ENCODE peak calls at places on chromosomes 1 and 21, in nine cellular contexts. B is lower leg skin, E is GM12891, N is breast epithelium, W is suprapubic skin, C is uterus, V is prostate gland, K is stomach, U is K562. O is an unnamed sample.

GRCh38 chr1:214983126-214983869 is 99.2 kb upstream of the KCNK2 start:
- DNase-seq in W (no peak), N (no peak), E (no peak), C (no peak), B (no peak), K (no peak), V (no peak), U (no peak), O (no peak)

GRCh38 chr1:193537266-193538003 is 351.0 kb upstream of the B3GALT2 start:
- DNase-seq in V (no peak), B (no peak), N (no peak), W (no peak), U (no peak), K (no peak), C (no peak), E (peak; percentile 1), O (no peak)

GRCh38 chr1:67898033-67898726 is 64.9 kb upstream of the GNG12 start:
- DNase-seq in V (no peak), E (no peak), K (no peak), C (no peak), B (no peak), U (no peak), W (no peak), N (no peak), O (no peak)

GRCh38 chr1:23562138-23562819 is 3.0 kb upstream of the ID3 start:
- DNase-seq in B (peak; percentile 91), N (peak; percentile 91), V (peak; percentile 96), C (peak; percentile 92), U (peak; percentile 97), K (peak; percentile 93), W (peak; percentile 98), E (no peak), O (peak; percentile 81)

GRCh38 chr1:60573726-60574409 is 500.3 kb upstream of the C1orf87 start:
- DNase-seq in B (no peak), V (no peak), C (no peak), E (no peak), W (no peak), K (no peak), N (no peak), U (no peak), O (no peak)

GRCh38 chr1:55635856-55636255 is 420.7 kb upstream of the USP24 start:
- DNase-seq in B (no peak), V (no peak), W (no peak), K (no peak), E (no peak), C (no peak), N (no peak), U (no peak), O (no peak)

GRCh38 chr1:55640708-55641473 is 425.7 kb upstream of the USP24 start:
- DNase-seq in N (no peak), V (peak; percentile 49), K (peak; percentile 72), U (peak; percentile 17), B (no peak), C (peak; percentile 60), E (peak; percentile 2), W (peak; percentile 71), O (peak; percentile 23)

GRCh38 chr1:57839488-57839887 is 415.6 kb upstream of the DAB1 start:
- DNase-seq in N (no peak), V (no peak), K (no peak), U (no peak), W (no peak), C (no peak), B (no peak), E (no peak), O (no peak)

GRCh38 chr1:168341576-168341975 is 60.9 kb downstream of the TBX19 start:
- DNase-seq in W (no peak), U (no peak), K (no peak), N (no peak), C (no peak), B (no peak), V (no peak), E (no peak), O (no peak)

GRCh38 chr21:29342394-29342957 is 43.8 kb downstream of the BACH1 start:
- DNase-seq in W (peak; percentile 82), B (peak; percentile 46), U (no peak), N (no peak), E (no peak), V (no peak), C (peak; percentile 49), K (no peak), O (peak; percentile 69)

GRCh38 chr1:64318428-64318827 is 115.0 kb downstream of the UBE2U start:
- DNase-seq in V (no peak), U (no peak), C (no peak), E (no peak), W (no peak), N (no peak), K (no peak), B (no peak), O (no peak)

GRCh38 chr1:218488986-218489385 is 143.8 kb downstream of the TGFB2 start:
- DNase-seq in N (no peak), W (no peak), U (no peak), K (no peak), B (no peak), V (no peak), E (no peak), C (no peak), O (no peak)

GRCh38 chr1:52663716-52664115 is 30.7 kb downstream of the SHISAL2A start:
- DNase-seq in W (no peak), E (no peak), B (no peak), C (no peak), K (no peak), V (no peak), U (no peak), N (no peak), O (no peak)

GRCh38 chr1:242784807-242785206 is 260.3 kb upstream of the PLD5 start:
- DNase-seq in C (no peak), U (no peak), B (no peak), W (no peak), N (no peak), K (no peak), V (no peak), E (no peak), O (no peak)

GRCh38 chr1:167221804-167222610 is 1.3 kb downstream of the POU2F1 start:
- DNase-seq in C (peak; percentile 50), B (peak; percentile 81), U (peak; percentile 69), N (peak; percentile 55), V (peak; percentile 77), K (peak; percentile 79), W (peak; percentile 76), E (peak; percentile 13), O (peak; percentile 19)

GRCh38 chr21:25107708-25108107 is 499.6 kb downstream of the MRPL39 start:
- DNase-seq in V (no peak), C (no peak), N (no peak), W (no peak), B (no peak), K (no peak), E (no peak), U (no peak), O (peak; percentile 3)

GRCh38 chr1:165895451-165895871 is 68.0 kb downstream of the UCK2 start:
- DNase-seq in C (no peak), U (no peak), N (no peak), B (no peak), K (no peak), V (no peak), W (no peak), E (no peak), O (no peak)

GRCh38 chr1:244451951-244452795 is 464 bp upstream of the ADSS2 start:
- DNase-seq in N (peak; percentile 98), C (peak; percentile 99), W (peak; percentile 99), V (peak; percentile 99), U (peak; percentile 98), E (peak; percentile 91), B (peak; percentile 99), K (peak; percentile 99), O (peak; percentile 84)
- TF ChIP-seq POLR2A in N (no peak), C (no peak), W (no peak), V (no peak), U (no peak), E (no peak), B (no peak), K (no peak), O (no peak)

GRCh38 chr1:224375059-224375458 is 18.4 kb downstream of the CNIH4 start:
- DNase-seq in V (no peak), N (no peak), W (no peak), U (no peak), C (no peak), K (no peak), E (no peak), B (no peak), O (no peak)

GRCh38 chr1:224368409-224368808 is 11.7 kb downstream of the CNIH4 start:
- DNase-seq in V (no peak), B (no peak), W (no peak), K (no peak), N (no peak), E (no peak), U (no peak), C (no peak), O (no peak)

GRCh38 chr1:224377676-224378006 is 21.0 kb downstream of the CNIH4 start:
- DNase-seq in K (no peak), V (no peak), U (no peak), B (no peak), N (no peak), C (no peak), W (no peak), E (no peak), O (peak; percentile 39)

GRCh38 chr1:224378855-224379631 is 22.4 kb downstream of the CNIH4 start:
- DNase-seq in V (no peak), U (no peak), N (no peak), B (no peak), C (no peak), E (no peak), W (no peak), K (no peak), O (no peak)

DNA sequence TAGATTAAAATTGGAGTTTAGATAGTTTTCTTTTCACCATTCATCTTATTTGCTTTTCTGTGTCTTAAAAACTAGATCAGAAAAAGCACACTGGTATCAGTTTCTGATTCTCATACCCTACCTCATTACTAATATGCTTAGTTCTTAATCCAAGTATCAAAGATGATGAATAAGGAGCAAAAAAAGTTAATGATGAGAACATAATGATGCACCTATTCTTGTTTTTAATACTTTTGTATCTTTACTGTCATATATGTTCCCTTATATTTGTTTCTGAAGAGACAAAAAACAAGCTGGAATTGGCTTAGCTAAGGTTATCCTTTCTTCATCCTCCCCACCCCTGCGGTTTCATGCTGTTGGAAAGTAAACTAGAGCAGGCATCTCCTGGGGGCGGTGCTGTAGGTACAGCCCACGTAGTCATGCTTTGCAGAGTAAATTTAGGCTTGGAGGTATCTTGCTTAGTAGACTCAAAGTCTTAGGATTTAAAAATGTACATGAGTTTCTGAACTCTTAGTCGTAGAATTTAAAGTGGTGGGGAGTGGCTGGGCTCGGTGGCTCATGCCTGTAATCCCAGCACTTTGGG is 16.4 kb downstream of the CNIH4 start:
- DNase-seq in C (no peak), U (no peak), K (no peak), W (no peak), V (no peak), B (no peak), E (no peak), N (no peak), O (no peak)
- TF ChIP-seq POLR2A in C (no peak), U (no peak), K (no peak), W (no peak), V (no peak), B (no peak), E (no peak), N (no peak), O (no peak)

GRCh38 chr1:205669341-205670142 is 10.8 kb downstream of the SLC45A3 start:
- DNase-seq in E (no peak), V (no peak), U (peak; percentile 48), N (no peak), C (no peak), B (no peak), W (no peak), K (no peak), O (peak; percentile 47)
- TF ChIP-seq POLR2A in E (no peak), V (no peak), U (no peak), N (no peak), C (no peak), B (no peak), W (no peak), K (no peak), O (no peak)

GRCh38 chr21:33412832-33413519 is 9.8 kb downstream of the IFNGR2 start:
- DNase-seq in N (no peak), C (no peak), W (no peak), E (no peak), B (no peak), U (no peak), K (peak; percentile 37), V (no peak), O (no peak)
- TF ChIP-seq POLR2A in N (no peak), C (no peak), W (no peak), E (peak; percentile 26), B (no peak), U (no peak), K (no peak), V (no peak), O (no peak)